ENCODE peak calls at places on chromosomes 2 and 18, in eight cellular contexts. E is heart right ventricle; Q is NCI-H1105 treated with DMSO at 0.1 percent for 48 hours; H is amygdala; K is activated CD8-positive, alpha-beta memory T cell treated with anti-CD3 and anti-CD28 coated beads for 1 hour; L is GM12878; C is stimulated activated CD4-positive, alpha-beta T cell treated with anti-CD3 and anti-CD28 coated beads, Interleukin-2, amount 100 ng/mL, for 48 hours; I is CD4-positive, alpha-beta T cell. Y is an unnamed sample.

GRCh38 chr2:222355860-222356259 is 57.1 kb upstream of the PAX3 start:
- DNase-seq in E (no peak), Q (no peak), H (no peak), K (no peak), L (no peak), C (no peak), I (no peak), Y (no peak)

GRCh38 chr2:12717988-12718661 is 1.4 kb downstream of the TRIB2 start:
- DNase-seq in E (no peak), Q (peak), H (no peak), K (peak), L (no peak), C (no peak), I (peak), Y (no peak)

GRCh38 chr2:55616509-55617159 is 788 bp downstream of the PPP4R3B start:
- DNase-seq in E (no peak), Q (peak), H (no peak), K (no peak), L (no peak), C (peak), I (peak), Y (no peak)

GRCh38 chr2:7704296-7704865 is 787.2 kb downstream of the RNF144A start:
- DNase-seq in E (no peak), Q (no peak), H (no peak), K (no peak), L (no peak), C (no peak), I (no peak), Y (no peak)

GRCh38 chr2:70089946-70090523 is 2.8 kb downstream of the PCBP1 start:
- DNase-seq in E (no peak), Q (no peak), H (no peak), K (no peak), L (no peak), C (no peak), I (no peak), Y (no peak)

GRCh38 chr2:116211719-116212118 is 1602.8 kb upstream of the DDX18 start:
- DNase-seq in E (no peak), Q (no peak), H (no peak), K (no peak), L (no peak), C (no peak), I (no peak), Y (no peak)

GRCh38 chr2:75142081-75142480 is 57.2 kb downstream of the TACR1 start:
- DNase-seq in E (no peak), Q (no peak), H (no peak), K (no peak), L (no peak), C (no peak), I (no peak), Y (no peak)

GRCh38 chr2:214277880-214278279 is 133.0 kb upstream of the VWC2L start:
- DNase-seq in E (no peak), Q (no peak), H (no peak), K (no peak), L (no peak), C (no peak), I (no peak), Y (no peak)

GRCh38 chr2:67516899-67517530 is 119.9 kb downstream of the ETAA1 start:
- DNase-seq in E (no peak), Q (no peak), H (no peak), K (no peak), L (no peak), C (no peak), I (no peak), Y (no peak)

GRCh38 chr2:72141032-72141645 is 6.5 kb downstream of the CYP26B1 start:
- DNase-seq in E (no peak), Q (no peak), H (no peak), K (no peak), L (no peak), C (no peak), I (no peak), Y (peak)

GRCh38 chr18:49931179-49931578 is 117.8 kb upstream of the ACAA2 start:
- DNase-seq in E (no peak), Q (no peak), H (no peak), K (no peak), L (no peak), C (no peak), I (no peak), Y (no peak)

GRCh38 chr2:42645551-42645950 is 77.1 kb downstream of the MTA3 start:
- DNase-seq in E (no peak), Q (no peak), H (no peak), K (no peak), L (no peak), C (no peak), I (no peak), Y (no peak)

GRCh38 chr2:176149484-176150337 is 1.6 kb upstream of the HOXD4 start:
- DNase-seq in E (no peak), Q (no peak), H (no peak), K (no peak), L (no peak), C (no peak), I (no peak), Y (no peak)

GRCh38 chr2:880201-880970 is 70.3 kb upstream of the SNTG2 start:
- DNase-seq in E (no peak), Q (no peak), H (no peak), K (no peak), L (no peak), C (no peak), I (no peak), Y (no peak)

GRCh38 chr2:115796078-115796477 is 1353.6 kb downstream of the DPP10 start:
- DNase-seq in E (no peak), Q (no peak), H (no peak), K (no peak), L (no peak), C (no peak), I (no peak), Y (no peak)

GRCh38 chr2:40242315-40242714 is 209.6 kb downstream of the SLC8A1 start:
- DNase-seq in E (no peak), Q (peak), H (no peak), K (no peak), L (no peak), C (no peak), I (no peak), Y (no peak)

GRCh38 chr2:99898649-99899048 is 243.7 kb downstream of the AFF3 start:
- DNase-seq in E (no peak), Q (no peak), H (no peak), K (no peak), L (no peak), C (no peak), I (no peak), Y (no peak)

GRCh38 chr18:46831434-46831833 is 74.6 kb upstream of the ST8SIA5 start:
- DNase-seq in E (no peak), Q (no peak), H (no peak), K (no peak), L (no peak), C (no peak), I (no peak), Y (no peak)

GRCh38 chr2:200048421-200048820 is 93.0 kb downstream of the MAIP1 start:
- DNase-seq in E (no peak), Q (no peak), H (no peak), K (no peak), L (no peak), C (no peak), I (no peak), Y (no peak)

GRCh38 chr2:95760839-95761525 is 169.2 kb downstream of the TRIM43 start:
- DNase-seq in E (no peak), Q (no peak), H (no peak), K (no peak), L (no peak), C (no peak), I (no peak), Y (peak)

GRCh38 chr2:159615936-159616733 is at the start of gene BAZ2B:
- DNase-seq in E (peak), Q (peak), H (peak), K (peak), L (no peak), C (peak), I (no peak), Y (peak)

GRCh38 chr2:37448342-37449120 is 104.1 kb downstream of the QPCT start:
- DNase-seq in E (no peak), Q (no peak), H (no peak), K (no peak), L (no peak), C (no peak), I (no peak), Y (no peak)

GRCh38 chr18:7901657-7902056 is 334.5 kb downstream of the PTPRM start:
- DNase-seq in E (no peak), Q (no peak), H (no peak), K (no peak), L (no peak), C (no peak), I (no peak), Y (no peak)

GRCh38 chr2:16178551-16179130 is 238.3 kb downstream of the MYCN start:
- DNase-seq in E (no peak), Q (no peak), H (no peak), K (no peak), L (no peak), C (no peak), I (no peak), Y (no peak)

GRCh38 chr2:105926960-105927678 is 182.4 kb downstream of the NCK2 start:
- DNase-seq in E (no peak), Q (no peak), H (no peak), K (peak), L (no peak), C (no peak), I (peak), Y (no peak)

GRCh38 chr2:128172191-128172590 is 81.2 kb downstream of the UGGT1 start:
- DNase-seq in E (no peak), Q (no peak), H (no peak), K (no peak), L (no peak), C (no peak), I (no peak), Y (no peak)

GRCh38 chr2:38026846-38027245 is 49.1 kb downstream of the CYP1B1 start:
- DNase-seq in E (no peak), Q (peak), H (no peak), K (no peak), L (no peak), C (no peak), I (no peak), Y (no peak)

GRCh38 chr2:10935953-10936942 is 24.5 kb downstream of the KCNF1 start:
- DNase-seq in E (no peak), Q (no peak), H (no peak), K (no peak), L (no peak), C (no peak), I (no peak), Y (no peak)

GRCh38 chr2:231611273-231612198 is 18.9 kb downstream of the TEX44 start:
- DNase-seq in E (no peak), Q (no peak), H (no peak), K (peak), L (no peak), C (peak), I (peak), Y (no peak)

GRCh38 chr2:97885841-97886240 is 109.9 kb downstream of the TMEM131 start:
- DNase-seq in E (no peak), Q (no peak), H (no peak), K (no peak), L (no peak), C (no peak), I (no peak), Y (no peak)

GRCh38 chr2:199274-199966 is 64.4 kb downstream of the SH3YL1 start:
- DNase-seq in E (no peak), Q (no peak), H (no peak), K (no peak), L (no peak), C (no peak), I (no peak), Y (no peak)

GRCh38 chr2:28172114-28172898 is 220.4 kb upstream of the FOSL2 start:
- DNase-seq in E (no peak), Q (no peak), H (no peak), K (no peak), L (no peak), C (no peak), I (no peak), Y (no peak)

GRCh38 chr2:201448701-201449100 is 2.6 kb downstream of the TRAK2 start:
- DNase-seq in E (no peak), Q (no peak), H (no peak), K (peak), L (no peak), C (no peak), I (peak), Y (no peak)

Y was measured in dorsolateral prefrontal cortex.